ENCODE peak calls at places on chromosomes 3 and 15, in four cellular contexts. C, A, Y and K are unnamed samples.

GRCh38 chr3:56355570-56356185 is 112.6 kb downstream of the ERC2 start:
- DNase-seq in A (no peak), C (peak), Y (no peak), K (peak)

GRCh38 chr3:159169828-159170227 is 368.0 kb downstream of the MFSD1 start:
- DNase-seq in A (no peak), C (peak), Y (peak), K (peak)

GRCh38 chr3:12286927-12287726 is 1.7 kb upstream of the PPARG start:
- DNase-seq in Y (peak), A (no peak), C (no peak), K (no peak)

GRCh38 chr3:27625848-27626247 is 96.3 kb downstream of the EOMES start:
- DNase-seq in Y (no peak), A (no peak), C (no peak), K (no peak)

GRCh38 chr3:154936196-154936595 is 143.9 kb upstream of the MME start:
- DNase-seq in C (peak), Y (no peak), A (no peak), K (no peak)

GRCh38 chr15:89785771-89786135 is 9.6 kb downstream of the MESP2 start:
- DNase-seq in C (peak), Y (peak), A (no peak), K (no peak)

GRCh38 chr3:8650583-8651416 is 6.2 kb upstream of the SSUH2 start:
- DNase-seq in A (no peak), Y (no peak), C (peak), K (no peak)

GRCh38 chr15:82875411-82876003 is 66.1 kb downstream of the WHAMM start:
- DNase-seq in Y (peak), C (no peak), A (no peak), K (peak)

GRCh38 chr3:113234028-113234427 is 22.7 kb downstream of the BOC start:
- DNase-seq in A (no peak), C (no peak), Y (no peak), K (no peak)

GRCh38 chr3:77039606-77040553 is at the start of gene ROBO2:
- DNase-seq in A (peak), C (no peak), Y (peak), K (peak)

GRCh38 chr3:42189746-42190145 is 76.2 kb downstream of the CCK start:
- DNase-seq in A (no peak), Y (no peak), C (peak), K (no peak)

GRCh38 chr3:25355034-25355898 is 72.8 kb upstream of the RARB start:
- DNase-seq in A (no peak), C (no peak), Y (no peak), K (no peak)

GRCh38 chr3:48565591-48566400 is 2.2 kb upstream of the UCN2 start:
- DNase-seq in Y (peak), A (no peak), C (no peak), K (peak)

GRCh38 chr15:90994059-90994416 is 297 bp downstream of the PRC1 start:
- DNase-seq in A (peak), Y (peak), C (no peak), K (peak)

GRCh38 chr15:68389041-68389930 is 42.7 kb downstream of the ITGA11 start:
- DNase-seq in C (no peak), A (no peak), Y (no peak), K (no peak)

GRCh38 chr3:24060055-24060454 is 115.0 kb downstream of the NR1D2 start:
- DNase-seq in Y (peak), C (no peak), A (no peak), K (peak)

GRCh38 chr3:119194237-119195150 is 21.1 kb downstream of the UPK1B start:
- DNase-seq in A (no peak), Y (peak), C (no peak), K (peak)

GRCh38 chr3:64505419-64505818 is 182.4 kb downstream of the ADAMTS9 start:
- DNase-seq in C (peak), Y (no peak), A (no peak), K (no peak)

GRCh38 chr3:43379343-43379742 is 93.0 kb downstream of the SNRK start:
- DNase-seq in C (no peak), A (no peak), Y (peak), K (no peak)

GRCh38 chr3:135556184-135556583 is 409.3 kb upstream of the PPP2R3A start:
- DNase-seq in C (no peak), Y (peak), A (no peak), K (no peak)

DNA sequence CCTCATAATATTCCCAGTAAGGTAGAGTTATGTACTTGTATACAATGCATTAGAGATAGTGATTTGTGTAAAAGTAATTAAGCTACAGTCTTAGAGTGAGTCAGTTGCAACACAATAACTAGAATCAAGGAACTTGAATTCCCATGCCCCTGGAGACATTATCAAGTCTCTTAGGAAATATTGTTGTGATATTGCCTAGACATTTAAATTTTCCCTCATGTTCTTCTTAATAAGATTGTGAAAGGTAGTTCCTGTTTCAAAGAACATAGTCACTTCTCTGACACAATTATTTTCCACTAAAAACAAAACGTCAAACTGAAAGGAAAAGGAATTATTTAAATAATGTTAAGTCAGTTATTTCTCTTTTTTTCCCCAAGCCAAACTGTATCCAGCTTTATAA is 12.9 kb upstream of the ATP1B3 start:
- DNase-seq in C (peak), A (no peak), Y (peak), K (no peak)
- H3K4me2 ChIP-seq in C (no peak), A (no peak), Y (no peak), K (no peak)

DNA sequence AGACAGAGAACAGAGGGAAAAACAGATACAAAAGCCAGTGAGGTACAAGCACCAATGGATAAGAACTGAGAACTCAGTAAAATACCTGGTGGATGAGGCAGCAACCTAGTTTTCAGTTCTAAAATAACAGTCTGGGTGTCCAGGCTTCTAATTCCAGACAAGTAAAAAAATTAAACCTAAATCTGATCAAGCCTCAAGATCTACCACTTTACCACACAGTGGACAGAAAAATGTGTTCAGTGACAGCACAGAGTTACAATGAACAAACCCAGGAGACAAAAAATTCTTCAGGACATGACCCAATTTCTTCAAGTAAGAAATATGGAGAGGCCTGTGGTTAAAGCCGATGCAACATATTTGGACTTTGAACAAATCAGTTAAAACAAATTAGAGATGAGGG is 14.4 kb downstream of the CCNL1 start:
- DNase-seq in C (no peak), A (no peak), Y (no peak), K (no peak)
- H3K9ac ChIP-seq in C (no peak), A (no peak), Y (peak), K (no peak)

GRCh38 chr3:117117188-117117936 is 407.8 kb downstream of the TUSC7 start:
- DNase-seq in Y (no peak), C (no peak), A (no peak), K (no peak)

GRCh38 chr3:117118604-117119003 is 409.0 kb downstream of the TUSC7 start:
- DNase-seq in Y (no peak), C (no peak), A (no peak), K (no peak)

DNA sequence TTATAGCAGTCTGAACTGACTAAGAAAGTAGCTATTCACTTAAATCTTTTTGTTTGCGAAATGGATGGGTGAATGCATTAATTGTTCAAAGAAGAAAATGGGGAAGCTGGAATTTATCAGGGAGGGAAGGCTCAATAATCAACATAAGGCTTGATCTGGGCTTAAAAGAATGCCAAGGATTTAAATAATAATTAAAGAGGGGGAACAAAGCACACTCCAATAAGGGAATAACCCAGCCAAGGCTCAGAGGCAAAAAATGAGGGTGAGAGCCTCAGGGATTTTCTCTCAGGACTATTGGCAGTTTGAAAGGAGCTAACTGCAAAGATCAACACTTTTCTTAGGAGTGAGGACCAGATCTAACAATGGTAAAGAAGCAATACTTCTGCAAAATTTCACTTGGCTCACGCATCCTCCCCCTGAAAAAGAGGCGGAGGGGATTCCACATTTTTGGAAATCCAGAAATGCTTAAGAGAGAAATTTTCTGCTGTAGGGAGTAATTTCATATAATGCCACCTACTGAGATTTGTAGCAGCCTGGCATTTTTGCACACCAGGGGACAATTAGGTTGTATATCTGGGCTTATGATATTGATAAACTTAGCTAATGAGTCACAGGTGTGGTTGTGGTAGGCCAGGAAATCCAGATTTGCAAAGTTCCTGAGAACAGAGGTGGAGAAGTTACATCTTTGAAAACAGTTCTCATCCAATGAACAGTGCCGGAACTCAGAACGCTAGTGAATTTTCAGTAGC is 405.1 kb downstream of the TUSC7 start:
- DNase-seq in A (no peak), C (no peak), Y (no peak), K (no peak)
- H3K4me2 ChIP-seq in A (no peak), C (no peak), Y (no peak), K (no peak)

GRCh38 chr15:64045106-64045435 is 1.2 kb downstream of the DAPK2 start:
- DNase-seq in C (no peak), Y (peak), A (no peak), K (no peak)
- H3K9ac ChIP-seq in C (no peak), Y (no peak), A (no peak), K (no peak)

DNA sequence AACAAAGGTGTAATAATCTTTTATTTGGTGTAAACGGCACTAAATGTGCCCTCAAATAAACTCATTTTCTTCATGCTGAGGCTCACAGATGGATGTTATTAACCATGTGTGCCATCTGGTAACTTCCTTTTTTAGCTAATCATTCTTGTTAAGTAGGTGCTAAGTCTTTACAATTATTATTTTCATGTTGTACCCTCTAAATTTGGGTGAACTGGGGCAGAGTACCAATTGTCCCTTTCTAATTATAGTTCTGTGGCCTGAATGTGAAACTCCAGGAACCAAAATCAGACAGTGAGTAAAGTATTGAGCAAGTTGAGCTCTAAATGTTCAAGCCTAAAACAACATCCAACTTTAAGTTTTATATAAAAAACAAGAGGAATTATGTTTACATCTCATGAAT is 220.7 kb upstream of the CADM2 start:
- DNase-seq in A (no peak), C (no peak), Y (no peak), K (no peak)
- H3K4me2 ChIP-seq in A (no peak), C (no peak), Y (no peak), K (no peak)

GRCh38 chr3:174329321-174329720 is 529.8 kb upstream of the NAALADL2 start:
- DNase-seq in A (no peak), Y (peak), C (no peak), K (no peak)
- H3K9ac ChIP-seq in A (no peak), Y (peak), C (no peak), K (no peak)

GRCh38 chr15:53009093-53009492 is 219.0 kb upstream of the ONECUT1 start:
- DNase-seq in A (no peak), C (no peak), Y (no peak), K (no peak)
- H3K4me2 ChIP-seq in A (no peak), C (no peak), Y (no peak), K (no peak)

GRCh38 chr3:79015854-79016253 is 751.9 kb downstream of the ROBO1 start:
- DNase-seq in Y (no peak), A (no peak), C (no peak), K (no peak)
- H3K9ac ChIP-seq in Y (peak), A (no peak), C (no peak), K (no peak)